ENCODE peak calls at places on chromosomes 11 and 22, in five cellular contexts. H is stimulated activated CD4-positive, alpha-beta T cell treated with anti-CD3 and anti-CD28 coated beads, Interleukin-4, amount 100 ng/mL, for 48 hours; Z is HCT116; M is activated T-helper 1 cell treated with anti-CD3 and anti-CD28 coated beads, Interleukin-12 subunit alpha, Interleukin-12 subunit beta, Interleukin-2, Interleukin-4 antibody, amounts not matched to agents 30 ng/mL and 10 ng/mL and 1 ng/mL, durations not matched to agents 14 hours and 24 hours and 36 hours; L is HT1080. U is an unnamed sample.

GRCh38 chr11:64842851-64843841 is 1.3 kb downstream of the CDC42BPG start:
- DNase-seq in H (no peak), Z (no peak), M (no peak), L (peak), U (no peak)

GRCh38 chr11:9017773-9018172 is 14.0 kb upstream of the NRIP3 start:
- DNase-seq in H (no peak), Z (no peak), M (no peak), L (no peak), U (no peak)

GRCh38 chr11:74636633-74637184 is 44.3 kb downstream of the POLD3 start:
- DNase-seq in H (no peak), Z (peak), M (no peak), L (peak), U (no peak)

GRCh38 chr11:115215694-115216615 is 288.3 kb downstream of the CADM1 start:
- DNase-seq in H (no peak), Z (no peak), M (no peak), L (peak), U (no peak)

GRCh38 chr11:15714641-15715399 is 600.1 kb downstream of the INSC start:
- DNase-seq in H (no peak), Z (no peak), M (no peak), L (no peak), U (no peak)

GRCh38 chr11:45906096-45906682 is 882 bp downstream of the FREY1 start:
- DNase-seq in H (no peak), Z (no peak), M (no peak), L (no peak), U (no peak)

GRCh38 chr11:83725718-83726117 is 439.6 kb upstream of the CCDC90B start:
- DNase-seq in H (no peak), Z (no peak), M (no peak), L (no peak), U (no peak)

GRCh38 chr11:100830978-100831732 is 144.1 kb downstream of the ARHGAP42 start:
- DNase-seq in H (no peak), Z (no peak), M (no peak), L (peak), U (no peak)

GRCh38 chr11:96306933-96307747 is 35.9 kb downstream of the MAML2 start:
- DNase-seq in H (no peak), Z (peak), M (no peak), L (peak), U (peak)

GRCh38 chr11:47242596-47243192 is 5.9 kb downstream of the ACP2 start:
- DNase-seq in H (no peak), Z (no peak), M (no peak), L (no peak), U (no peak)

GRCh38 chr11:124902616-124903015 is 5.0 kb upstream of the ROBO4 start:
- DNase-seq in H (no peak), Z (no peak), M (no peak), L (peak), U (no peak)

GRCh38 chr11:29162490-29162889 is 854.3 kb downstream of the KCNA4 start:
- DNase-seq in H (no peak), Z (no peak), M (no peak), L (no peak), U (no peak)

GRCh38 chr11:111582881-111583280 is 19.4 kb upstream of the SIK2 start:
- DNase-seq in H (no peak), Z (no peak), M (no peak), L (no peak), U (no peak)

GRCh38 chr11:93832780-93833179 is 17.6 kb downstream of the VSTM5 start:
- DNase-seq in H (no peak), Z (no peak), M (no peak), L (no peak), U (no peak)

GRCh38 chr11:2933376-2934056 is 4.3 kb upstream of the PHLDA2 start:
- DNase-seq in H (no peak), Z (peak), M (peak), L (peak), U (no peak)

GRCh38 chr11:61609970-61610347 is 29.1 kb upstream of the SYT7 start:
- DNase-seq in H (no peak), Z (no peak), M (no peak), L (no peak), U (no peak)

GRCh38 chr22:25475554-25476022 is 88.9 kb upstream of the GRK3 start:
- DNase-seq in H (no peak), Z (no peak), M (no peak), L (peak), U (no peak)

GRCh38 chr22:32050678-32051515 is 7.8 kb downstream of the SLC5A1 start:
- DNase-seq in H (peak), Z (peak), M (peak), L (peak), U (no peak)

GRCh38 chr11:81237139-81237538 is 1496.5 kb downstream of the FAM181B start:
- DNase-seq in H (no peak), Z (no peak), M (no peak), L (peak), U (peak)

GRCh38 chr22:32745251-32745995 is 56.1 kb upstream of the TIMP3 start:
- DNase-seq in H (no peak), Z (peak), M (no peak), L (peak), U (peak)

GRCh38 chr11:111494040-111494439 is 18.1 kb downstream of the BTG4 start:
- DNase-seq in H (no peak), Z (no peak), M (no peak), L (no peak), U (no peak)

GRCh38 chr11:68330700-68331337 is 18.4 kb downstream of the LRP5 start:
- DNase-seq in H (no peak), Z (no peak), M (no peak), L (no peak), U (no peak)

GRCh38 chr11:121328213-121328966 is 35.8 kb downstream of the SC5D start:
- DNase-seq in H (no peak), Z (no peak), M (peak), L (no peak), U (no peak)

GRCh38 chr11:112368402-112368801 is 107.7 kb upstream of the PLET1 start:
- DNase-seq in H (no peak), Z (no peak), M (no peak), L (no peak), U (no peak)

GRCh38 chr11:12701815-12702214 is 27.6 kb downstream of the TEAD1 start:
- DNase-seq in H (no peak), Z (no peak), M (no peak), L (no peak), U (no peak)

GRCh38 chr11:559712-560304 is 730 bp downstream of the LMNTD2 start:
- DNase-seq in H (no peak), Z (peak), M (no peak), L (no peak), U (no peak)

GRCh38 chr22:23218867-23219251 is 38.5 kb downstream of the BCR start:
- DNase-seq in H (no peak), Z (no peak), M (no peak), L (no peak), U (no peak)

GRCh38 chr11:125080531-125080911 is 17.4 kb downstream of the SLC37A2 start:
- DNase-seq in H (no peak), Z (no peak), M (no peak), L (no peak), U (no peak)

GRCh38 chr11:57501951-57502350 is 13.6 kb downstream of the SLC43A1 start:
- DNase-seq in H (no peak), Z (no peak), M (no peak), L (no peak), U (no peak)

GRCh38 chr22:23787600-23787896 is 782 bp downstream of the SMARCB1 start:
- DNase-seq in H (no peak), Z (no peak), M (no peak), L (no peak), U (no peak)

GRCh38 chr11:73140213-73141030 is 1.7 kb downstream of the FCHSD2 start:
- DNase-seq in H (no peak), Z (no peak), M (no peak), L (peak), U (peak)

GRCh38 chr11:64826062-64826461 is 15.7 kb upstream of the MEN1 start:
- DNase-seq in H (no peak), Z (no peak), M (no peak), L (no peak), U (no peak)

GRCh38 chr22:18071968-18072310 is 5.9 kb upstream of the PEX26 start:
- DNase-seq in H (no peak), Z (no peak), M (no peak), L (no peak), U (no peak)

GRCh38 chr22:45170001-45170466 is 6.3 kb downstream of the NUP50 start:
- DNase-seq in H (no peak), Z (no peak), M (no peak), L (no peak), U (no peak)

GRCh38 chr11:61496602-61497400 is 11.7 kb upstream of the LRRC10B start:
- DNase-seq in H (no peak), Z (no peak), M (no peak), L (no peak), U (no peak)

GRCh38 chr11:67656278-67656922 is 5.9 kb upstream of the ACY3 start:
- DNase-seq in H (no peak), Z (no peak), M (no peak), L (no peak), U (no peak)

GRCh38 chr11:115990004-115990447 is 485.8 kb upstream of the CADM1 start:
- DNase-seq in H (no peak), Z (no peak), M (no peak), L (no peak), U (no peak)

GRCh38 chr22:39658367-39658766 is 87.8 kb downstream of the CACNA1I start:
- DNase-seq in H (no peak), Z (no peak), M (peak), L (no peak), U (no peak)

GRCh38 chr11:1198766-1199688 is 23.8 kb upstream of the MUC5B start:
- DNase-seq in H (no peak), Z (no peak), M (no peak), L (no peak), U (no peak)

U was measured in neuronal stem cell.